ENCODE peak calls at places on chromosomes 12 and 14, in six cellular contexts. One of them, this sample, is unnamed.

GRCh38 chr12:131803995-131804521 is 24.1 kb upstream of the MMP17 start:
- DNase-seq in small intestine: peak; percentile 37
- DNase-seq in body of pancreas: no peak
- DNase-seq in CD8-positive, alpha-beta memory T cell: no peak
- DNase-seq in GM23248: peak; percentile 75
- DNase-seq in ovary: no peak
- DNase-seq in this sample: no peak

GRCh38 chr14:104301731-104302460 is 163.5 kb downstream of the KIF26A start:
- DNase-seq in CD8-positive, alpha-beta memory T cell: no peak
- DNase-seq in GM23248: no peak
- DNase-seq in ovary: peak; percentile 12
- DNase-seq in body of pancreas: no peak
- DNase-seq in small intestine: no peak
- DNase-seq in this sample: no peak

GRCh38 chr12:39830862-39831520 is 211.4 kb upstream of the ABCD2 start:
- DNase-seq in GM23248: peak; percentile 60
- DNase-seq in body of pancreas: no peak
- DNase-seq in ovary: no peak
- DNase-seq in small intestine: peak; percentile 11
- DNase-seq in CD8-positive, alpha-beta memory T cell: no peak
- DNase-seq in this sample: no peak

GRCh38 chr12:61652265-61652664 is 607.9 kb upstream of the USP15 start:
- DNase-seq in CD8-positive, alpha-beta memory T cell: no peak
- DNase-seq in ovary: no peak
- DNase-seq in GM23248: no peak
- DNase-seq in small intestine: no peak
- DNase-seq in body of pancreas: no peak
- DNase-seq in this sample: no peak

GRCh38 chr14:87690076-87690661 is 302.8 kb downstream of the GALC start:
- DNase-seq in small intestine: no peak
- DNase-seq in GM23248: no peak
- DNase-seq in body of pancreas: no peak
- DNase-seq in ovary: no peak
- DNase-seq in CD8-positive, alpha-beta memory T cell: no peak
- DNase-seq in this sample: no peak

GRCh38 chr14:63308723-63309317 is 9.9 kb downstream of the GPHB5 start:
- DNase-seq in ovary: no peak
- DNase-seq in CD8-positive, alpha-beta memory T cell: no peak
- DNase-seq in GM23248: peak; percentile 39
- DNase-seq in body of pancreas: peak; percentile 17
- DNase-seq in small intestine: peak; percentile 8
- DNase-seq in this sample: peak; percentile 31

GRCh38 chr14:33056213-33056612 is 117.5 kb downstream of the NPAS3 start:
- DNase-seq in body of pancreas: no peak
- DNase-seq in GM23248: no peak
- DNase-seq in small intestine: no peak
- DNase-seq in CD8-positive, alpha-beta memory T cell: no peak
- DNase-seq in ovary: no peak
- DNase-seq in this sample: no peak

GRCh38 chr12:121202407-121203355 is 7.2 kb upstream of the P2RX4 start:
- DNase-seq in CD8-positive, alpha-beta memory T cell: no peak
- DNase-seq in small intestine: no peak
- DNase-seq in body of pancreas: no peak
- DNase-seq in GM23248: no peak
- DNase-seq in ovary: no peak
- DNase-seq in this sample: no peak

GRCh38 chr12:132342322-132342721 is 12.9 kb upstream of the GALNT9 start:
- DNase-seq in small intestine: no peak
- DNase-seq in GM23248: peak; percentile 12
- DNase-seq in CD8-positive, alpha-beta memory T cell: no peak
- DNase-seq in body of pancreas: no peak
- DNase-seq in ovary: no peak
- DNase-seq in this sample: no peak

GRCh38 chr14:99752486-99753121 is 40.6 kb upstream of the EML1 start:
- DNase-seq in body of pancreas: no peak
- DNase-seq in small intestine: no peak
- DNase-seq in CD8-positive, alpha-beta memory T cell: no peak
- DNase-seq in ovary: no peak
- DNase-seq in GM23248: peak; percentile 89
- DNase-seq in this sample: peak; percentile 64

GRCh38 chr12:34288963-34289345 is 266.7 kb downstream of the ALG10 start:
- DNase-seq in ovary: no peak
- DNase-seq in body of pancreas: no peak
- DNase-seq in GM23248: no peak
- DNase-seq in CD8-positive, alpha-beta memory T cell: no peak
- DNase-seq in small intestine: no peak
- DNase-seq in this sample: no peak

GRCh38 chr12:89648211-89648930 is 60.3 kb downstream of the ATP2B1 start:
- DNase-seq in GM23248: no peak
- DNase-seq in CD8-positive, alpha-beta memory T cell: no peak
- DNase-seq in ovary: no peak
- DNase-seq in body of pancreas: no peak
- DNase-seq in small intestine: peak; percentile 77
- DNase-seq in this sample: peak; percentile 43

GRCh38 chr12:31526158-31526546 is 64.8 kb downstream of the DENND5B start:
- DNase-seq in small intestine: no peak
- DNase-seq in GM23248: no peak
- DNase-seq in CD8-positive, alpha-beta memory T cell: no peak
- DNase-seq in ovary: no peak
- DNase-seq in body of pancreas: no peak
- DNase-seq in this sample: no peak

GRCh38 chr12:41302979-41303403 is 114.9 kb downstream of the PDZRN4 start:
- DNase-seq in GM23248: no peak
- DNase-seq in CD8-positive, alpha-beta memory T cell: no peak
- DNase-seq in small intestine: no peak
- DNase-seq in ovary: no peak
- DNase-seq in body of pancreas: no peak
- DNase-seq in this sample: no peak

GRCh38 chr12:4975574-4975973 is 65.9 kb downstream of the KCNA1 start:
- DNase-seq in body of pancreas: no peak
- DNase-seq in small intestine: no peak
- DNase-seq in CD8-positive, alpha-beta memory T cell: no peak
- DNase-seq in ovary: no peak
- DNase-seq in GM23248: no peak
- DNase-seq in this sample: no peak

GRCh38 chr12:100168562-100168961 is 25.9 kb upstream of the BLTP3B start:
- DNase-seq in body of pancreas: no peak
- DNase-seq in small intestine: no peak
- DNase-seq in ovary: no peak
- DNase-seq in CD8-positive, alpha-beta memory T cell: no peak
- DNase-seq in GM23248: no peak
- DNase-seq in this sample: peak; percentile 46

GRCh38 chr12:116879509-116880212 is 1.6 kb downstream of the HRK start:
- DNase-seq in CD8-positive, alpha-beta memory T cell: no peak
- DNase-seq in GM23248: peak; percentile 12
- DNase-seq in ovary: no peak
- DNase-seq in body of pancreas: no peak
- DNase-seq in small intestine: no peak
- DNase-seq in this sample: no peak

GRCh38 chr12:2960432-2960956 is 1.3 kb downstream of the TEAD4 start:
- DNase-seq in ovary: no peak
- DNase-seq in small intestine: no peak
- DNase-seq in CD8-positive, alpha-beta memory T cell: no peak
- DNase-seq in body of pancreas: no peak
- DNase-seq in GM23248: peak; percentile 67
- DNase-seq in this sample: peak; percentile 41

GRCh38 chr12:104482748-104483147 is 26.0 kb downstream of the CHST11 start:
- DNase-seq in CD8-positive, alpha-beta memory T cell: no peak
- DNase-seq in GM23248: no peak
- DNase-seq in body of pancreas: peak; percentile 46
- DNase-seq in ovary: no peak
- DNase-seq in small intestine: no peak
- DNase-seq in this sample: no peak

GRCh38 chr14:22843123-22843925 is 6.9 kb downstream of the MMP14 start:
- DNase-seq in GM23248: no peak
- DNase-seq in CD8-positive, alpha-beta memory T cell: no peak
- DNase-seq in small intestine: no peak
- DNase-seq in ovary: no peak
- DNase-seq in body of pancreas: no peak
- DNase-seq in this sample: no peak

GRCh38 chr12:125528300-125528699 is 463.1 kb downstream of the AACS start:
- DNase-seq in body of pancreas: no peak
- DNase-seq in CD8-positive, alpha-beta memory T cell: no peak
- DNase-seq in ovary: no peak
- DNase-seq in GM23248: no peak
- DNase-seq in small intestine: no peak
- DNase-seq in this sample: no peak

GRCh38 chr12:109695961-109696461 is 17.6 kb upstream of the FAM222A start:
- DNase-seq in ovary: no peak
- DNase-seq in body of pancreas: no peak
- DNase-seq in GM23248: no peak
- DNase-seq in small intestine: no peak
- DNase-seq in CD8-positive, alpha-beta memory T cell: no peak
- DNase-seq in this sample: no peak

GRCh38 chr12:8033153-8034044 is 883 bp downstream of the FOXJ2 start:
- DNase-seq in small intestine: peak; percentile 38
- DNase-seq in ovary: peak; percentile 82
- DNase-seq in CD8-positive, alpha-beta memory T cell: peak; percentile 22
- DNase-seq in GM23248: peak; percentile 67
- DNase-seq in body of pancreas: peak; percentile 38
- DNase-seq in this sample: peak; percentile 36

GRCh38 chr12:49037111-49037946 is 18.8 kb upstream of the PRKAG1 start:
- DNase-seq in body of pancreas: no peak
- DNase-seq in ovary: peak; percentile 35
- DNase-seq in CD8-positive, alpha-beta memory T cell: no peak
- DNase-seq in GM23248: no peak
- DNase-seq in small intestine: no peak
- DNase-seq in this sample: no peak

GRCh38 chr12:49038291-49038955 is 19.8 kb upstream of the PRKAG1 start:
- DNase-seq in body of pancreas: no peak
- DNase-seq in small intestine: no peak
- DNase-seq in CD8-positive, alpha-beta memory T cell: no peak
- DNase-seq in GM23248: no peak
- DNase-seq in ovary: peak; percentile 20
- DNase-seq in this sample: no peak

GRCh38 chr12:49039421-49040363 is 20.9 kb downstream of the KMT2D start:
- DNase-seq in ovary: peak; percentile 27
- DNase-seq in small intestine: no peak
- DNase-seq in GM23248: no peak
- DNase-seq in body of pancreas: no peak
- DNase-seq in CD8-positive, alpha-beta memory T cell: no peak
- DNase-seq in this sample: no peak

GRCh38 chr12:49036029-49036428 is 17.5 kb upstream of the PRKAG1 start:
- DNase-seq in GM23248: no peak
- DNase-seq in CD8-positive, alpha-beta memory T cell: no peak
- DNase-seq in small intestine: no peak
- DNase-seq in body of pancreas: no peak
- DNase-seq in ovary: no peak
- DNase-seq in this sample: no peak

DNA sequence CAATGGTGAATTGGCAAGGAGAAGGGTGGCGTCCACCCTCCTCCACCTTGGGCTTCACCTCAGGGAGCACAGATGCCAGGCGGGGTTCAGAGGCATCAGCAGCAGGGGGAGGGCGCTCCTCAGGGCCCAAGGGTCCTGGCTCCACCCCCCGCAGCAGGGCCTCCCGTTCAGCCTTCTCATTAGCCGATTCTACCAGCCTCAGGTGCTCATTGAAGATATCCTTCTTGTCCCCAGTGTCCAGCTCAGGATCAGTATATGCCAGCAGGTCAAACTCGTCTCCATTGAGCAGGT is 19.3 kb upstream of the PRKAG1 start:
- DNase-seq in GM23248: no peak
- DNase-seq in small intestine: no peak
- DNase-seq in CD8-positive, alpha-beta memory T cell: no peak
- DNase-seq in body of pancreas: no peak
- DNase-seq in ovary: no peak
- DNase-seq in this sample: no peak
- H3K36me3 ChIP-seq in GM23248: peaks cover 9% of the 10 kb centered on the region
- H3K36me3 ChIP-seq in small intestine: peaks cover 66% of the 10 kb centered on the region
- H3K36me3 ChIP-seq in CD8-positive, alpha-beta memory T cell: peaks cover 49% of the 10 kb centered on the region
- H3K36me3 ChIP-seq in body of pancreas: peaks cover 33% of the 10 kb centered on the region
- H3K36me3 ChIP-seq in ovary: no peaks in the 10 kb centered on the region
- H3K36me3 ChIP-seq in this sample: peaks cover 55% of the 10 kb centered on the region

GRCh38 chr12:110732572-110732971 is 10.1 kb downstream of the PPP1CC start:
- DNase-seq in small intestine: no peak
- DNase-seq in ovary: no peak
- DNase-seq in GM23248: no peak
- DNase-seq in CD8-positive, alpha-beta memory T cell: no peak
- DNase-seq in body of pancreas: no peak
- DNase-seq in this sample: no peak
- H3K36me3 ChIP-seq in small intestine: peaks cover 20% of the 10 kb centered on the region
- H3K36me3 ChIP-seq in ovary: no peaks in the 10 kb centered on the region
- H3K36me3 ChIP-seq in GM23248: peaks cover 53% of the 10 kb centered on the region
- H3K36me3 ChIP-seq in CD8-positive, alpha-beta memory T cell: peaks cover 22% of the 10 kb centered on the region
- H3K36me3 ChIP-seq in body of pancreas: no peaks in the 10 kb centered on the region
- H3K36me3 ChIP-seq in this sample: peaks cover 15% of the 10 kb centered on the region

GRCh38 chr12:102848832-102849231 is 68.2 kb downstream of the PAH start:
- DNase-seq in small intestine: no peak
- DNase-seq in GM23248: no peak
- DNase-seq in ovary: no peak
- DNase-seq in CD8-positive, alpha-beta memory T cell: no peak
- DNase-seq in body of pancreas: no peak
- DNase-seq in this sample: no peak

GRCh38 chr12:102851246-102851645 is 65.8 kb downstream of the PAH start:
- DNase-seq in body of pancreas: no peak
- DNase-seq in CD8-positive, alpha-beta memory T cell: no peak
- DNase-seq in GM23248: no peak
- DNase-seq in small intestine: no peak
- DNase-seq in ovary: no peak
- DNase-seq in this sample: peak; percentile 18

GRCh38 chr12:102847131-102847530 is 69.9 kb downstream of the PAH start:
- DNase-seq in CD8-positive, alpha-beta memory T cell: no peak
- DNase-seq in small intestine: no peak
- DNase-seq in GM23248: peak; percentile 9
- DNase-seq in ovary: no peak
- DNase-seq in body of pancreas: no peak
- DNase-seq in this sample: peak; percentile 1

GRCh38 chr12:102849722-102850447 is 67.2 kb downstream of the PAH start:
- DNase-seq in ovary: no peak
- DNase-seq in body of pancreas: no peak
- DNase-seq in GM23248: no peak
- DNase-seq in small intestine: no peak
- DNase-seq in CD8-positive, alpha-beta memory T cell: no peak
- DNase-seq in this sample: no peak
- H3K36me3 ChIP-seq in ovary: no peaks in the 10 kb centered on the region
- H3K36me3 ChIP-seq in body of pancreas: no peaks in the 10 kb centered on the region
- H3K36me3 ChIP-seq in GM23248: no peaks in the 10 kb centered on the region
- H3K36me3 ChIP-seq in small intestine: no peaks in the 10 kb centered on the region
- H3K36me3 ChIP-seq in CD8-positive, alpha-beta memory T cell: no peaks in the 10 kb centered on the region
- H3K36me3 ChIP-seq in this sample: no peaks in the 10 kb centered on the region

DNA sequence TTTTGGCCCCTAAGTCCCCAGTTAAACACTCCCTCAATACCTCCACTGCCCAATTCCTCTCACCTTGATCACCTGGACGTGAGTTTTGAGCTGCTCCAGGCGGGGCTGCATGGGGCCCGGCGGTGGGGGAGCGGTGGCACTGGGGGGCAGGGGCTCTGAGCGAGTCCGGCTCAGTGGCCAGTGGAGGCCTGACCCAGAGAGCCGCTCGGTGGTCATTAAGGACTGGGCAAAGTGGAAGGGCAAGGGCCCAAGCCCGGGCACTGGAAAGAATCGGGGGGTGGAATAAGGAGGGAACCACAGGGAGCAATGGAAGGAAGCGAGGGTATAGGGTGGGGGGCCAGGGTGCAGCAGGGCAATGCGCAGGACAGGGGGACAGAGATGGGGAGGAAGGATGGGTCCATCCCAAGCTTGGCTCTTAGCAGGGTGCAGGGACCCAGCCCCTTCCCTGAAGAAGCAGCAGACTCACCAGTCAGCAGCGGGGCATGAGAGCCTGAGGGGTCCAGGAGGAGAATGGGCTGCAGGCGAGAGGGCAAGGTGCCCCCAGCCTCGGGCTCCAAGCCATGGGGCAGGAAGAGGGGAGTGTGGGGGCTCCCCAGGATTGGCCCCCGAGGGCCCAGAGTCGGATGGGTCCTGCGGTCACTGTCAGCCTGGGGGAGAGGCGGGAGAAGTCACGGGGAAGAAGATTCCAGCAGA is 22.2 kb downstream of the SLC48A1 start:
- DNase-seq in CD8-positive, alpha-beta memory T cell: no peak
- DNase-seq in GM23248: no peak
- DNase-seq in ovary: no peak
- DNase-seq in small intestine: no peak
- DNase-seq in body of pancreas: no peak
- DNase-seq in this sample: no peak
- H3K36me3 ChIP-seq in CD8-positive, alpha-beta memory T cell: peaks cover 51% of the 10 kb centered on the region
- H3K36me3 ChIP-seq in GM23248: peaks cover 31% of the 10 kb centered on the region
- H3K36me3 ChIP-seq in ovary: no peaks in the 10 kb centered on the region
- H3K36me3 ChIP-seq in small intestine: peaks cover 4% of the 10 kb centered on the region
- H3K36me3 ChIP-seq in body of pancreas: no peaks in the 10 kb centered on the region
- H3K36me3 ChIP-seq in this sample: peaks cover 43% of the 10 kb centered on the region